ENCODE peak calls at places on chromosome 13, in five cellular contexts. D, X, K, I and G are unnamed samples.

GRCh38 chr13:40963927-40964326 is 55.2 kb downstream of the ELF1 start:
- DNase-seq in X (no peak), D (no peak), I (no peak), K (no peak), G (no peak)

GRCh38 chr13:112073245-112074138 is 6.5 kb downstream of the SOX1 start:
- DNase-seq in I (no peak), D (no peak), K (no peak), X (no peak), G (no peak)

GRCh38 chr13:33125821-33126570 is 109.8 kb downstream of the KL start:
- DNase-seq in X (no peak), K (no peak), I (peak), D (no peak), G (no peak)

GRCh38 chr13:38980628-38981078 is 10.0 kb downstream of the STOML3 start:
- DNase-seq in D (no peak), I (no peak), K (no peak), X (no peak), G (no peak)

GRCh38 chr13:22325761-22326160 is 654.9 kb downstream of the FGF9 start:
- DNase-seq in X (no peak), D (no peak), I (no peak), K (no peak), G (no peak)

GRCh38 chr13:71525004-71525403 is 342.0 kb downstream of the DACH1 start:
- DNase-seq in I (no peak), K (no peak), D (no peak), X (no peak), G (no peak)

GRCh38 chr13:99129050-99129449 is 71.6 kb upstream of the UBAC2 start:
- DNase-seq in K (no peak), D (no peak), I (no peak), X (no peak), G (no peak)

GRCh38 chr13:106560791-106561190 is 7.1 kb downstream of the ARGLU1 start:
- DNase-seq in D (no peak), K (no peak), X (no peak), I (no peak), G (no peak)

GRCh38 chr13:49980266-49980665 is 16.6 kb upstream of the TRIM13 start:
- DNase-seq in D (peak), X (no peak), I (no peak), K (no peak), G (no peak)

GRCh38 chr13:37106642-37107041 is 1.2 kb upstream of the CSNK1A1L start:
- DNase-seq in I (no peak), K (no peak), D (no peak), X (no peak), G (no peak)

GRCh38 chr13:52804202-52804641 is 44.2 kb downstream of the PCDH8 start:
- DNase-seq in D (no peak), X (no peak), I (no peak), K (no peak), G (no peak)

GRCh38 chr13:99429670-99430069 is 71.6 kb upstream of the TM9SF2 start:
- DNase-seq in X (no peak), D (no peak), I (peak), K (no peak), G (no peak)

GRCh38 chr13:37777676-37778075 is 91.9 kb downstream of the TRPC4 start:
- DNase-seq in K (no peak), D (no peak), X (no peak), I (no peak), G (no peak)

GRCh38 chr13:73505487-73505886 is 446.7 kb downstream of the KLF5 start:
- DNase-seq in I (no peak), X (no peak), K (no peak), D (no peak), G (no peak)

GRCh38 chr13:75798353-75799245 is 162.5 kb downstream of the LMO7 start:
- DNase-seq in D (no peak), X (no peak), I (no peak), K (peak), G (peak)

GRCh38 chr13:46179576-46180368 is 2.2 kb downstream of the LCP1 start:
- DNase-seq in X (peak), I (peak), K (peak), D (peak), G (peak)

GRCh38 chr13:33624740-33625139 is 193.2 kb upstream of the RFC3 start:
- DNase-seq in K (peak), D (no peak), I (no peak), X (no peak), G (no peak)

GRCh38 chr13:96925869-96926628 is 68.2 kb downstream of the OXGR1 start:
- DNase-seq in X (no peak), I (no peak), K (no peak), D (no peak), G (no peak)

GRCh38 chr13:110108348-110109139 is 198.4 kb downstream of the COL4A1 start:
- DNase-seq in K (peak), I (no peak), X (no peak), D (no peak), G (no peak)

GRCh38 chr13:43006893-43007631 is 15.0 kb upstream of the EPSTI1 start:
- DNase-seq in K (no peak), I (no peak), X (no peak), D (no peak), G (no peak)

GRCh38 chr13:32228330-32229041 is 86.7 kb downstream of the ZAR1L start:
- DNase-seq in X (no peak), I (no peak), D (no peak), K (peak), G (no peak)

GRCh38 chr13:65789815-65790214 is 1440.3 kb downstream of the PCDH9 start:
- DNase-seq in X (no peak), K (no peak), I (no peak), D (no peak), G (no peak)

GRCh38 chr13:103762523-103762922 is 696.3 kb upstream of the SLC10A2 start:
- DNase-seq in D (no peak), K (no peak), X (no peak), I (no peak), G (no peak)

GRCh38 chr13:112773601-112774447 is 84.0 kb downstream of the ATP11A start:
- DNase-seq in D (no peak), I (peak), K (no peak), X (no peak), G (no peak)

GRCh38 chr13:29567411-29567810 is 28.1 kb downstream of the SLC7A1 start:
- DNase-seq in D (no peak), X (no peak), K (no peak), I (no peak), G (no peak)

GRCh38 chr13:26324867-26325266 is 70.9 kb downstream of the CDK8 start:
- DNase-seq in D (no peak), X (no peak), I (no peak), K (no peak), G (no peak)